ENCODE peak calls at places on chromosomes 7 and 10, in ten cellular contexts. One of them, this sample, is unnamed.

GRCh38 chr10:70940834-70941568 is 52.6 kb upstream of the PCBD1 start:
- DNase-seq in HCT116: no peak
- DNase-seq in endothelial cell of umbilical vein: no peak
- DNase-seq in suprapubic skin: no peak
- DNase-seq in esophagus muscularis mucosa: no peak
- DNase-seq in lower leg skin: no peak
- DNase-seq in transverse colon: no peak
- DNase-seq in spleen: no peak
- DNase-seq in adrenal gland: no peak
- DNase-seq in ovary: no peak
- DNase-seq in this sample: no peak

GRCh38 chr10:78976825-78977760 is 91.7 kb upstream of the ZMIZ1 start:
- DNase-seq in HCT116: no peak
- DNase-seq in endothelial cell of umbilical vein: no peak
- DNase-seq in suprapubic skin: no peak
- DNase-seq in esophagus muscularis mucosa: no peak
- DNase-seq in lower leg skin: no peak
- DNase-seq in transverse colon: no peak
- DNase-seq in spleen: no peak
- DNase-seq in adrenal gland: no peak
- DNase-seq in ovary: no peak
- DNase-seq in this sample: no peak

GRCh38 chr10:59949608-59950007 is 43.3 kb upstream of the CCDC6 start:
- DNase-seq in HCT116: no peak
- DNase-seq in endothelial cell of umbilical vein: no peak
- DNase-seq in suprapubic skin: no peak
- DNase-seq in esophagus muscularis mucosa: no peak
- DNase-seq in lower leg skin: no peak
- DNase-seq in transverse colon: no peak
- DNase-seq in spleen: no peak
- DNase-seq in adrenal gland: no peak
- DNase-seq in ovary: no peak
- DNase-seq in this sample: no peak

GRCh38 chr7:121328508-121329459 is at the start of gene WNT16:
- DNase-seq in HCT116: peak
- DNase-seq in endothelial cell of umbilical vein: no peak
- DNase-seq in suprapubic skin: no peak
- DNase-seq in esophagus muscularis mucosa: no peak
- DNase-seq in lower leg skin: no peak
- DNase-seq in transverse colon: no peak
- DNase-seq in spleen: peak
- DNase-seq in adrenal gland: no peak
- DNase-seq in ovary: no peak
- DNase-seq in this sample: peak

GRCh38 chr10:111348049-111348448 is 271.2 kb downstream of the ADRA2A start:
- DNase-seq in HCT116: no peak
- DNase-seq in endothelial cell of umbilical vein: no peak
- DNase-seq in suprapubic skin: no peak
- DNase-seq in esophagus muscularis mucosa: no peak
- DNase-seq in lower leg skin: no peak
- DNase-seq in transverse colon: no peak
- DNase-seq in spleen: no peak
- DNase-seq in adrenal gland: no peak
- DNase-seq in ovary: no peak
- DNase-seq in this sample: no peak

GRCh38 chr10:71447676-71448075 is 51.0 kb downstream of the CDH23 start:
- DNase-seq in HCT116: no peak
- DNase-seq in endothelial cell of umbilical vein: no peak
- DNase-seq in suprapubic skin: no peak
- DNase-seq in esophagus muscularis mucosa: no peak
- DNase-seq in lower leg skin: no peak
- DNase-seq in transverse colon: no peak
- DNase-seq in spleen: no peak
- DNase-seq in adrenal gland: no peak
- DNase-seq in ovary: no peak
- DNase-seq in this sample: no peak

GRCh38 chr10:123948030-123948823 is 56.6 kb upstream of the CPXM2 start:
- DNase-seq in HCT116: no peak
- DNase-seq in endothelial cell of umbilical vein: no peak
- DNase-seq in suprapubic skin: no peak
- DNase-seq in esophagus muscularis mucosa: no peak
- DNase-seq in lower leg skin: peak
- DNase-seq in transverse colon: no peak
- DNase-seq in spleen: no peak
- DNase-seq in adrenal gland: no peak
- DNase-seq in ovary: no peak
- DNase-seq in this sample: no peak

GRCh38 chr7:121753965-121754364 is 119.0 kb upstream of the PTPRZ1 start:
- DNase-seq in HCT116: no peak
- DNase-seq in endothelial cell of umbilical vein: no peak
- DNase-seq in suprapubic skin: no peak
- DNase-seq in esophagus muscularis mucosa: no peak
- DNase-seq in lower leg skin: no peak
- DNase-seq in transverse colon: no peak
- DNase-seq in spleen: no peak
- DNase-seq in adrenal gland: no peak
- DNase-seq in ovary: no peak
- DNase-seq in this sample: no peak

GRCh38 chr7:138564365-138564764 is 104.3 kb downstream of the TRIM24 start:
- DNase-seq in HCT116: no peak
- DNase-seq in endothelial cell of umbilical vein: no peak
- DNase-seq in suprapubic skin: no peak
- DNase-seq in esophagus muscularis mucosa: no peak
- DNase-seq in lower leg skin: no peak
- DNase-seq in transverse colon: no peak
- DNase-seq in spleen: no peak
- DNase-seq in adrenal gland: no peak
- DNase-seq in ovary: no peak
- DNase-seq in this sample: no peak

GRCh38 chr7:92723205-92723604 is 113.2 kb downstream of the CDK6 start:
- DNase-seq in HCT116: no peak
- DNase-seq in endothelial cell of umbilical vein: peak
- DNase-seq in suprapubic skin: no peak
- DNase-seq in esophagus muscularis mucosa: no peak
- DNase-seq in lower leg skin: no peak
- DNase-seq in transverse colon: no peak
- DNase-seq in spleen: no peak
- DNase-seq in adrenal gland: no peak
- DNase-seq in ovary: no peak
- DNase-seq in this sample: no peak

DNA sequence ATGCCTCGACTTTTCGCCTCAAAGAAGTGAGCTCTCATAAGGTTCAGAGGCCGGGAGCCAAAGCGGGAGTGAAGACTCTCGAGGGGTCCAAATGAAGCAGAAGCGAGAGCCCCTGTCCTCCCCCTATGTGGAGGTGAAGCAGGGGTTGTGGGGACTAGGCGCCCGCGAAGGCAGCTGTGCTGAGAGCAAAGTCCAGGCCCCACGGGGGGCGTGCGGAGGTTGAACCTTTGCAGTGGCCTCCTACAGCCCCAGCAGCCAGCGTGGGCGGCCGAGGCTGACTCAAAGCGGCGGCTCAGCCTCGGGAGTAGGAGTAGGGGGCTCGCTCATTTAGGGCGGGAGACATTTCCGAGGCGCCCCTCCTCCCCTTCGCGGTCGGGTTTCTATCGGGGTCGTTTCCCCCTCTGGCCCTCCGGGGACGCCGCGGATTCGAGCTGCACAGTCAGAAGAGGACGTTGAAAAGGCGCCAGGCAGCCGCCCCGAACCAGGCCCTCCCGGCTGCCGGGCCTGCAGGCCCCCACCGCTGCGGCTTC is 548 bp upstream of the ADD3 start:
- DNase-seq in HCT116: no peak
- DNase-seq in endothelial cell of umbilical vein: no peak
- DNase-seq in suprapubic skin: peak
- DNase-seq in esophagus muscularis mucosa: no peak
- DNase-seq in lower leg skin: no peak
- DNase-seq in transverse colon: no peak
- DNase-seq in spleen: no peak
- DNase-seq in adrenal gland: no peak
- DNase-seq in ovary: no peak
- DNase-seq in this sample: peak
- TF ChIP-seq POLR2A in HCT116: no peak
- TF ChIP-seq POLR2A in endothelial cell of umbilical vein: no peak
- TF ChIP-seq POLR2A in suprapubic skin: no peak
- TF ChIP-seq POLR2A in esophagus muscularis mucosa: no peak
- TF ChIP-seq POLR2A in lower leg skin: no peak
- TF ChIP-seq POLR2A in transverse colon: peak
- TF ChIP-seq POLR2A in spleen: no peak
- TF ChIP-seq POLR2A in adrenal gland: peak
- TF ChIP-seq POLR2A in ovary: peak
- TF ChIP-seq POLR2A in this sample: no peak

DNA sequence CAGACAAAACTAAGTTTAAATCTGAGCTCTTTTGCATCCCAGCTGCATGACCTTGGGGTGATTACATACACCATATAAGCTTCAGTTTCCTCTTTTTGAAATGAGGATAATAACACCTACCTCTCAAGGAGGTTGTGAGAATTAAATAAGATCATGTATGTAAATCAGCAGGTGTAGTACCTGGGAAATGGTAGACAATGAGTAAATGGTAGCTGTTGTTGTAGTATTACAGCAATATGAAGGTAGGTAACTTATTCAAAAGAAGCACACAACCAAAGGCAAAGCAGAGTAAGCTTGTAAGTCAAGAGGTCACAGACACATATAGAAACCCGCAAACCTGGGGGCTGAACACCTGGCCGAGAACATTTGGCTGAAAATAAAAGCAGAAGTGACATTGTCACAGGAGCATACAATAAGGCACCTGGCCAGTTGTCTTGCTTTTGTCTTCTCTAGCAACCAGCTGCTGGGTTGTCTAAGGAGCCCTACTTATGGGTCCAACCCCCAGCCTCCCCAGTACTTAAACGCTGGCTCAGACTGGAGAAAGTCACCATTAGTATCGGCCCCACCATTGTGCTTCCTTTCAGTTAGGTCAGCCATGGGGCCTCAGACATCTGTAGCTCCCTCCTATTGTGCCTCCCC is 203.6 kb upstream of the MKLN1 start:
- DNase-seq in HCT116: no peak
- DNase-seq in endothelial cell of umbilical vein: no peak
- DNase-seq in suprapubic skin: no peak
- DNase-seq in esophagus muscularis mucosa: no peak
- DNase-seq in lower leg skin: no peak
- DNase-seq in transverse colon: peak
- DNase-seq in spleen: no peak
- DNase-seq in adrenal gland: no peak
- DNase-seq in ovary: no peak
- DNase-seq in this sample: peak
- TF ChIP-seq POLR2A in HCT116: no peak
- TF ChIP-seq POLR2A in endothelial cell of umbilical vein: no peak
- TF ChIP-seq POLR2A in suprapubic skin: no peak
- TF ChIP-seq POLR2A in esophagus muscularis mucosa: no peak
- TF ChIP-seq POLR2A in lower leg skin: no peak
- TF ChIP-seq POLR2A in transverse colon: no peak
- TF ChIP-seq POLR2A in spleen: no peak
- TF ChIP-seq POLR2A in adrenal gland: no peak
- TF ChIP-seq POLR2A in ovary: no peak
- TF ChIP-seq POLR2A in this sample: no peak

DNA sequence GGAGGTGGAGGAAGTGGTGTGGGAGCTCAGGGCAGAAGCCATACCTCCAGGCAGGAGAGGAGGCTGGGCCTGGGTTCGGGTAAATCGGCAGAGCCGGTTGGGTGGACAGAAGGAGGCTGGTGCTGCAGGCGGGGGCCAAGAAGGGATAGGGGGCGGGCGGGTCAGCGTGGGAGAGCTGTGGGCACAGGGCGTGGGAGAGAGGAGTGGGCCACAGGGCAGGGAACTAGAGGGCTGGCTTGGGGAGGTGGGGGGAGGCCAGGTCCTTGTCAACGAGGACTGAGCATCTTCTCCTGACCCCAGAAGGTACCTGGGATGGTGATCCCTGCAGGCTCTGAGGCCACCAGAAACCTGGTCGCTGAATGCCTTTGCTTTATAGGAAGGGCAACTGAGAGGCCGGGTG is 11.9 kb downstream of the LAT2 start:
- DNase-seq in HCT116: no peak
- DNase-seq in endothelial cell of umbilical vein: no peak
- DNase-seq in suprapubic skin: no peak
- DNase-seq in esophagus muscularis mucosa: no peak
- DNase-seq in lower leg skin: no peak
- DNase-seq in transverse colon: no peak
- DNase-seq in spleen: no peak
- DNase-seq in adrenal gland: no peak
- DNase-seq in ovary: no peak
- DNase-seq in this sample: no peak
- TF ChIP-seq POLR2A in HCT116: no peak
- TF ChIP-seq POLR2A in endothelial cell of umbilical vein: no peak
- TF ChIP-seq POLR2A in suprapubic skin: no peak
- TF ChIP-seq POLR2A in esophagus muscularis mucosa: no peak
- TF ChIP-seq POLR2A in lower leg skin: no peak
- TF ChIP-seq POLR2A in transverse colon: no peak
- TF ChIP-seq POLR2A in spleen: no peak
- TF ChIP-seq POLR2A in adrenal gland: no peak
- TF ChIP-seq POLR2A in ovary: no peak
- TF ChIP-seq POLR2A in this sample: no peak

GRCh38 chr10:11682896-11683295 is 59.3 kb upstream of the ECHDC3 start:
- DNase-seq in HCT116: no peak
- DNase-seq in endothelial cell of umbilical vein: no peak
- DNase-seq in suprapubic skin: no peak
- DNase-seq in esophagus muscularis mucosa: no peak
- DNase-seq in lower leg skin: no peak
- DNase-seq in transverse colon: no peak
- DNase-seq in spleen: peak
- DNase-seq in adrenal gland: no peak
- DNase-seq in ovary: no peak
- DNase-seq in this sample: no peak
- TF ChIP-seq POLR2A in HCT116: no peak
- TF ChIP-seq POLR2A in endothelial cell of umbilical vein: no peak
- TF ChIP-seq POLR2A in suprapubic skin: no peak
- TF ChIP-seq POLR2A in esophagus muscularis mucosa: no peak
- TF ChIP-seq POLR2A in lower leg skin: no peak
- TF ChIP-seq POLR2A in transverse colon: no peak
- TF ChIP-seq POLR2A in spleen: no peak
- TF ChIP-seq POLR2A in adrenal gland: no peak
- TF ChIP-seq POLR2A in ovary: no peak
- TF ChIP-seq POLR2A in this sample: no peak

DNA sequence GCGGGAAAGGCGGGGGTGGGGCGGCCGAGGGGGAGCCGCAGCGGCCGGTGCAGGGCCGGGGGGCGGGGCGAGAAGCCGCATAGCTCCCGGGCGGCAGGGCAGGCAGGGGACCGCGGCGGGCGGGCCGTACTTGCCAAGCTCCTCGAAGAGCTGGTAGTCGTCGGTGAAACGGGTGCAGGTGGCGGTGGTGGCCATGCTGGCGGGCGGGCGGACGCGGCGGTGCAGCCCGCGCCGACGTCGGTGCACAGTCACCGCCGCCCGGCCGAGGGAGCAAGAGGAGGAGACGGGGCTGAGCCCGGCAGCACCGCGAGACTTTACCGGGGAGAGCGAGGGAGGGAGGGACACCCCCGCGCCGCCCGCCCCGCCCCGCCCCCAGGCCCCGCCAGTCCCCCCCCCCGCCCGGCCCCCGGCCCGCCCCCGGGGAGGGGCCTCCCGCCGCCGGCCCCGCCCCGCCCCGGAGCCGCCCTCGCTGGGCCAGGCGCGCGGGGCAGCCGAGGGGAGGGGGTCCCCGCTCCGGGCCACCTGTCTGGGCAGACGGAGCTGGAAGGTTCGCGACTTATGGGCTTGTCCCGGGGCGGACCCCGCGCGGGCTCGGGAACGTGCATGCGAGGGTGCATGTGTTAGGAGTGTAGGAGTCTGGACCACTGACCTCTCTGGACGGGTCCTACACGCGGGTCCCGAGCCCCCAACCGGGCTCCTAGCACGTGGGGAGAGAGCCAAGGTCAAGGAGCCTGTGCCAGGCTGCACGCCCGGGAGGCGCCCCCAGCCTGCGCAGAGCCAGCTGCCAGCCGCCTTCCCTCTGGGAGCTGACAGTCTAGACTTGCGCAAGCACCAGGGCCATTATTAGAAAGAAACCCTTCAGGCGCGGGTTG is at the start of gene CAMK2G:
- DNase-seq in HCT116: no peak
- DNase-seq in endothelial cell of umbilical vein: peak
- DNase-seq in suprapubic skin: peak
- DNase-seq in esophagus muscularis mucosa: peak
- DNase-seq in lower leg skin: peak
- DNase-seq in transverse colon: peak
- DNase-seq in spleen: peak
- DNase-seq in adrenal gland: peak
- DNase-seq in ovary: peak
- DNase-seq in this sample: peak
- TF ChIP-seq POLR2A in HCT116: no peak
- TF ChIP-seq POLR2A in endothelial cell of umbilical vein: peak
- TF ChIP-seq POLR2A in suprapubic skin: no peak
- TF ChIP-seq POLR2A in esophagus muscularis mucosa: peak
- TF ChIP-seq POLR2A in lower leg skin: no peak
- TF ChIP-seq POLR2A in transverse colon: peak
- TF ChIP-seq POLR2A in spleen: no peak
- TF ChIP-seq POLR2A in adrenal gland: peak
- TF ChIP-seq POLR2A in ovary: peak
- TF ChIP-seq POLR2A in this sample: peak